ENCODE peak calls at places on chromosomes 5 and 9, in eight cellular contexts. One of them, this sample, is unnamed.

GRCh38 chr5:21685536-21685935 is 1167.6 kb downstream of the CDH12 start:
- ATAC-seq in K562: no peak
- ATAC-seq in HepG2: no peak
- ATAC-seq in HCT116: no peak
- ATAC-seq in GM23338: no peak
- ATAC-seq in Panc1: no peak
- ATAC-seq in upper lobe of left lung: no peak
- ATAC-seq in GM12878: no peak
- ATAC-seq in this sample: no peak

GRCh38 chr9:99445920-99446319 is 223.8 kb downstream of the SEC61B start:
- ATAC-seq in K562: no peak
- ATAC-seq in HCT116: no peak
- ATAC-seq in upper lobe of left lung: peak
- ATAC-seq in Panc1: no peak
- ATAC-seq in GM12878: no peak
- ATAC-seq in GM23338: no peak
- ATAC-seq in HepG2: no peak
- ATAC-seq in this sample: no peak

GRCh38 chr5:59587489-59588337 is 305.8 kb downstream of the PDE4D start:
- ATAC-seq in HepG2: no peak
- ATAC-seq in HCT116: peak
- ATAC-seq in Panc1: peak
- ATAC-seq in GM23338: peak
- ATAC-seq in upper lobe of left lung: peak
- ATAC-seq in GM12878: no peak
- ATAC-seq in K562: no peak
- ATAC-seq in this sample: peak

GRCh38 chr5:127406326-127407121 is 110.9 kb upstream of the PRRC1 start:
- ATAC-seq in HCT116: no peak
- ATAC-seq in upper lobe of left lung: no peak
- ATAC-seq in K562: no peak
- ATAC-seq in GM12878: no peak
- ATAC-seq in Panc1: no peak
- ATAC-seq in HepG2: no peak
- ATAC-seq in GM23338: peak
- ATAC-seq in this sample: no peak

GRCh38 chr9:78598120-78598519 is 301.2 kb downstream of the PSAT1 start:
- ATAC-seq in GM12878: no peak
- ATAC-seq in HCT116: no peak
- ATAC-seq in K562: no peak
- ATAC-seq in Panc1: no peak
- ATAC-seq in upper lobe of left lung: no peak
- ATAC-seq in HepG2: no peak
- ATAC-seq in GM23338: no peak
- ATAC-seq in this sample: no peak

GRCh38 chr5:73155541-73156222 is 17.3 kb upstream of the TMEM174 start:
- ATAC-seq in upper lobe of left lung: no peak
- ATAC-seq in HCT116: no peak
- ATAC-seq in GM12878: no peak
- ATAC-seq in GM23338: peak
- ATAC-seq in Panc1: no peak
- ATAC-seq in HepG2: no peak
- ATAC-seq in K562: no peak
- ATAC-seq in this sample: no peak

GRCh38 chr9:99158629-99159028 is 53.7 kb downstream of the TGFBR1 start:
- ATAC-seq in upper lobe of left lung: no peak
- ATAC-seq in GM23338: no peak
- ATAC-seq in HCT116: no peak
- ATAC-seq in GM12878: peak
- ATAC-seq in HepG2: peak
- ATAC-seq in K562: peak
- ATAC-seq in Panc1: peak
- ATAC-seq in this sample: no peak

GRCh38 chr9:7097785-7098420 is 340.1 kb downstream of the KDM4C start:
- ATAC-seq in Panc1: no peak
- ATAC-seq in GM12878: no peak
- ATAC-seq in upper lobe of left lung: peak
- ATAC-seq in HepG2: no peak
- ATAC-seq in GM23338: no peak
- ATAC-seq in K562: no peak
- ATAC-seq in HCT116: no peak
- ATAC-seq in this sample: no peak

GRCh38 chr9:113493080-113493615 is 29.6 kb downstream of the RGS3 start:
- ATAC-seq in GM23338: no peak
- ATAC-seq in HCT116: no peak
- ATAC-seq in K562: no peak
- ATAC-seq in Panc1: no peak
- ATAC-seq in upper lobe of left lung: no peak
- ATAC-seq in HepG2: no peak
- ATAC-seq in GM12878: no peak
- ATAC-seq in this sample: no peak

GRCh38 chr9:90783964-90784363 is 17.7 kb upstream of the SYK start:
- ATAC-seq in GM12878: no peak
- ATAC-seq in Panc1: no peak
- ATAC-seq in HCT116: no peak
- ATAC-seq in GM23338: no peak
- ATAC-seq in HepG2: no peak
- ATAC-seq in K562: no peak
- ATAC-seq in upper lobe of left lung: no peak
- ATAC-seq in this sample: no peak

GRCh38 chr5:169139381-169140125 is 161.4 kb downstream of the SLIT3 start:
- ATAC-seq in Panc1: no peak
- ATAC-seq in GM12878: no peak
- ATAC-seq in upper lobe of left lung: peak
- ATAC-seq in GM23338: no peak
- ATAC-seq in HCT116: no peak
- ATAC-seq in K562: no peak
- ATAC-seq in HepG2: no peak
- ATAC-seq in this sample: peak

GRCh38 chr9:36962721-36963120 is 71.3 kb downstream of the PAX5 start:
- ATAC-seq in HepG2: no peak
- ATAC-seq in upper lobe of left lung: no peak
- ATAC-seq in K562: no peak
- ATAC-seq in GM23338: no peak
- ATAC-seq in GM12878: no peak
- ATAC-seq in Panc1: no peak
- ATAC-seq in HCT116: no peak
- ATAC-seq in this sample: no peak

GRCh38 chr5:76175051-76175666 is 92.0 kb downstream of the SV2C start:
- ATAC-seq in GM23338: peak
- ATAC-seq in K562: peak
- ATAC-seq in HepG2: peak
- ATAC-seq in HCT116: peak
- ATAC-seq in upper lobe of left lung: peak
- ATAC-seq in GM12878: peak
- ATAC-seq in Panc1: peak
- ATAC-seq in this sample: no peak

GRCh38 chr5:44199408-44199807 is 189.8 kb downstream of the FGF10 start:
- ATAC-seq in upper lobe of left lung: no peak
- ATAC-seq in Panc1: no peak
- ATAC-seq in GM23338: no peak
- ATAC-seq in HCT116: no peak
- ATAC-seq in GM12878: no peak
- ATAC-seq in HepG2: no peak
- ATAC-seq in K562: no peak
- ATAC-seq in this sample: no peak

GRCh38 chr5:150618588-150619281 is 21.7 kb upstream of the SYNPO start:
- ATAC-seq in Panc1: no peak
- ATAC-seq in GM12878: no peak
- ATAC-seq in HepG2: no peak
- ATAC-seq in upper lobe of left lung: no peak
- ATAC-seq in K562: no peak
- ATAC-seq in GM23338: no peak
- ATAC-seq in HCT116: no peak
- ATAC-seq in this sample: no peak

GRCh38 chr9:84922051-84922450 is 252.5 kb downstream of the NTRK2 start:
- ATAC-seq in K562: no peak
- ATAC-seq in HCT116: no peak
- ATAC-seq in HepG2: no peak
- ATAC-seq in Panc1: no peak
- ATAC-seq in upper lobe of left lung: no peak
- ATAC-seq in GM23338: no peak
- ATAC-seq in GM12878: no peak
- ATAC-seq in this sample: no peak

GRCh38 chr5:147818290-147818689 is 13.2 kb downstream of the SPINK1 start:
- ATAC-seq in GM23338: peak
- ATAC-seq in HCT116: no peak
- ATAC-seq in GM12878: no peak
- ATAC-seq in HepG2: no peak
- ATAC-seq in upper lobe of left lung: peak
- ATAC-seq in Panc1: no peak
- ATAC-seq in K562: no peak
- ATAC-seq in this sample: no peak

GRCh38 chr5:1266791-1267190 is 28.1 kb downstream of the TERT start:
- ATAC-seq in K562: no peak
- ATAC-seq in HepG2: no peak
- ATAC-seq in Panc1: no peak
- ATAC-seq in GM12878: no peak
- ATAC-seq in GM23338: no peak
- ATAC-seq in upper lobe of left lung: no peak
- ATAC-seq in HCT116: no peak
- ATAC-seq in this sample: no peak

GRCh38 chr9:31730398-31730797 is 654.0 kb upstream of the ACO1 start:
- ATAC-seq in K562: no peak
- ATAC-seq in GM23338: no peak
- ATAC-seq in Panc1: no peak
- ATAC-seq in HCT116: no peak
- ATAC-seq in HepG2: no peak
- ATAC-seq in upper lobe of left lung: no peak
- ATAC-seq in GM12878: no peak
- ATAC-seq in this sample: no peak

GRCh38 chr5:103218164-103218563 is 40.4 kb upstream of the MACIR start:
- ATAC-seq in K562: no peak
- ATAC-seq in GM12878: no peak
- ATAC-seq in HCT116: no peak
- ATAC-seq in HepG2: no peak
- ATAC-seq in GM23338: no peak
- ATAC-seq in Panc1: no peak
- ATAC-seq in upper lobe of left lung: no peak
- ATAC-seq in this sample: no peak

GRCh38 chr5:5523066-5523505 is 100.6 kb downstream of the ICE1 start:
- ATAC-seq in Panc1: no peak
- ATAC-seq in GM12878: peak
- ATAC-seq in K562: peak
- ATAC-seq in GM23338: no peak
- ATAC-seq in HepG2: no peak
- ATAC-seq in HCT116: no peak
- ATAC-seq in upper lobe of left lung: no peak
- ATAC-seq in this sample: no peak

DNA sequence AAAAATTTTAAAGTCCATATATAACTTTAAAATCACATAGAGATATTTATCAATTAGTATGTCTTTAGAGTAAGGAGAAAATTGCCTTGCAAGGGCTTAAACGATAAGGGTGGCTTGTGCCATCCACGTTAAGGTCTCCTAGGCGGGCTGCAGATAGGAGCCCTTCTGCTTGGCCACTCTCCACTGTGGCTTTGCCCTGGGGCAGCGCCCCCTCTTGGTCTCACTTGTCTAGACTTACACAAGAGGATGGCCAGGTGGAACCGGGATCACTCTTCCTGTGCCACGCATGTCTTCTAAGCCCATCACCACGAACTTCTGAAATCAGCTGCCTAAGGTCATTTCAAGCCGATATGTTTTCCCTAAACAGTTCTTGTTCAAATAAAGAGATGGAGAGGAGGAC is 2.9 kb downstream of the FPGS start:
- ATAC-seq in Panc1: no peak
- ATAC-seq in HCT116: peak
- ATAC-seq in GM23338: peak
- ATAC-seq in HepG2: peak
- ATAC-seq in K562: no peak
- ATAC-seq in GM12878: no peak
- ATAC-seq in upper lobe of left lung: no peak
- ATAC-seq in this sample: no peak
- TF ChIP-seq POLR2AphosphoS5 in Panc1: no peak
- TF ChIP-seq POLR2AphosphoS5 in HCT116: no peak
- TF ChIP-seq POLR2AphosphoS5 in GM23338: no peak
- TF ChIP-seq POLR2AphosphoS5 in HepG2: no peak
- TF ChIP-seq POLR2AphosphoS5 in K562: no peak
- TF ChIP-seq POLR2AphosphoS5 in GM12878: no peak
- TF ChIP-seq POLR2AphosphoS5 in upper lobe of left lung: no peak
- TF ChIP-seq POLR2AphosphoS5 in this sample: no peak

DNA sequence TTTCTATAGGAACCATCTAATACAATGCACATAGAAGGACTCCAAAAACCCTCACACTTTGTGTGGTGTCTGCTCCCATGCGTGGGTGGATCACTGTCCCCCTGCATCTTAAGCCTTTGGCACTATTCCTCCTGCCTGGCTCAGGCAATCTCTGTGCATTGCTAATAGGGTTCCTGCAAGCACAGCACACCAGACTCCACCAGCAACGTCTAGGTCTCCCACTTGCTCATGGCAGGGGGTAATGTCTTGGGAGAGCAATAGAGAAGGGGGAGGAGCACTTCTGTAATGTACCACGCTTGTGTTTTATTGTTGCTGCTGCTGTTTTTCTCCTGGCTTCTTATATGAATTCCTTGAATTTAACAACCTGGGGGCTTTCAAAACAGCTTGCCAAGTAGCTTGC is 182.6 kb upstream of the GLRA1 start:
- ATAC-seq in HepG2: no peak
- ATAC-seq in upper lobe of left lung: no peak
- ATAC-seq in GM23338: peak
- ATAC-seq in K562: no peak
- ATAC-seq in HCT116: no peak
- ATAC-seq in GM12878: no peak
- ATAC-seq in Panc1: no peak
- ATAC-seq in this sample: no peak
- TF ChIP-seq POLR2AphosphoS5 in HepG2: no peak
- TF ChIP-seq POLR2AphosphoS5 in upper lobe of left lung: no peak
- TF ChIP-seq POLR2AphosphoS5 in GM23338: no peak
- TF ChIP-seq POLR2AphosphoS5 in K562: no peak
- TF ChIP-seq POLR2AphosphoS5 in HCT116: no peak
- TF ChIP-seq POLR2AphosphoS5 in GM12878: no peak
- TF ChIP-seq POLR2AphosphoS5 in Panc1: no peak
- TF ChIP-seq POLR2AphosphoS5 in this sample: no peak

DNA sequence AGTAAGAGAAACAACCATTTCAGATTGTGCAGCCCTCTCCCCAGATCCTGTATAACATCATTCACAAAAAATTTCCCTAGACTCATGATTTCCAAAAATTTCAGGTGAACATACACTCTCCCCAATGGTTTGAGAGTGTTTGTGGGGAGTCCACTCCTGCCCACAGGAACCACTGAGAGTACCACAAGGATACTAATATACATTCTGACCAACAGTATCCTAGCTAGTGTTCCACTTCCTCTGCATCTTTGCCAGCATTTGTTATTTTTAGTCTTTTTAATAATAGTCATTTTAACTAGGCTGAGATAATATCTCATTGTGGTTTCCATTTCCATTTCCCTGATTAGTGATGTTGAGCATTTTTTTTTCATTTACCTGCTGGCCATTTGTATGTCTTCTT is 155.4 kb downstream of the DTWD2 start:
- ATAC-seq in GM23338: no peak
- ATAC-seq in upper lobe of left lung: no peak
- ATAC-seq in GM12878: peak
- ATAC-seq in Panc1: no peak
- ATAC-seq in HepG2: no peak
- ATAC-seq in HCT116: no peak
- ATAC-seq in K562: no peak
- ATAC-seq in this sample: no peak
- TF ChIP-seq POLR2AphosphoS5 in GM23338: no peak
- TF ChIP-seq POLR2AphosphoS5 in upper lobe of left lung: no peak
- TF ChIP-seq POLR2AphosphoS5 in GM12878: no peak
- TF ChIP-seq POLR2AphosphoS5 in Panc1: no peak
- TF ChIP-seq POLR2AphosphoS5 in HepG2: no peak
- TF ChIP-seq POLR2AphosphoS5 in HCT116: no peak
- TF ChIP-seq POLR2AphosphoS5 in K562: no peak
- TF ChIP-seq POLR2AphosphoS5 in this sample: no peak

GRCh38 chr9:25602366-25603044 is 75.7 kb downstream of the TUSC1 start:
- ATAC-seq in Panc1: no peak
- ATAC-seq in K562: no peak
- ATAC-seq in HepG2: no peak
- ATAC-seq in GM12878: no peak
- ATAC-seq in HCT116: no peak
- ATAC-seq in upper lobe of left lung: no peak
- ATAC-seq in GM23338: peak
- ATAC-seq in this sample: no peak
- TF ChIP-seq POLR2AphosphoS5 in Panc1: no peak
- TF ChIP-seq POLR2AphosphoS5 in K562: no peak
- TF ChIP-seq POLR2AphosphoS5 in HepG2: no peak
- TF ChIP-seq POLR2AphosphoS5 in GM12878: no peak
- TF ChIP-seq POLR2AphosphoS5 in HCT116: no peak
- TF ChIP-seq POLR2AphosphoS5 in upper lobe of left lung: no peak
- TF ChIP-seq POLR2AphosphoS5 in GM23338: no peak
- TF ChIP-seq POLR2AphosphoS5 in this sample: no peak

This sample was measured in gastroesophageal sphincter.